ENCODE peak calls at places on chromosomes 6 and 20, in five cellular contexts. One of them, this sample, is unnamed.

GRCh38 chr20:7959484-7959883 is 19.2 kb upstream of the HAO1 start:
- DNase-seq in colonic mucosa: no peak
- DNase-seq in CD8-positive, alpha-beta T cell: no peak
- DNase-seq in lung: no peak
- DNase-seq in uterus: no peak
- DNase-seq in this sample: no peak

GRCh38 chr20:36199293-36200257 is 36.7 kb upstream of the AAR2 start:
- DNase-seq in colonic mucosa: peak; percentile 85
- DNase-seq in CD8-positive, alpha-beta T cell: peak; percentile 77
- DNase-seq in lung: peak; percentile 76
- DNase-seq in uterus: peak; percentile 73
- DNase-seq in this sample: peak; percentile 90

GRCh38 chr20:53748821-53749402 is 155.3 kb upstream of the ZNF217 start:
- DNase-seq in colonic mucosa: no peak
- DNase-seq in CD8-positive, alpha-beta T cell: no peak
- DNase-seq in lung: no peak
- DNase-seq in uterus: no peak
- DNase-seq in this sample: no peak

GRCh38 chr6:166563805-166564204 is 22.7 kb downstream of the RAMACL start:
- DNase-seq in colonic mucosa: no peak
- DNase-seq in CD8-positive, alpha-beta T cell: no peak
- DNase-seq in lung: no peak
- DNase-seq in uterus: no peak
- DNase-seq in this sample: no peak

GRCh38 chr20:16785221-16785620 is 37.1 kb downstream of the OTOR start:
- DNase-seq in colonic mucosa: no peak
- DNase-seq in CD8-positive, alpha-beta T cell: no peak
- DNase-seq in lung: no peak
- DNase-seq in uterus: no peak
- DNase-seq in this sample: no peak

GRCh38 chr20:53841741-53842140 is 228.7 kb downstream of the BCAS1 start:
- DNase-seq in colonic mucosa: no peak
- DNase-seq in CD8-positive, alpha-beta T cell: no peak
- DNase-seq in lung: no peak
- DNase-seq in uterus: no peak
- DNase-seq in this sample: no peak

GRCh38 chr20:2919518-2920245 is 46.4 kb downstream of the PTPRA start:
- DNase-seq in colonic mucosa: peak; percentile 56
- DNase-seq in CD8-positive, alpha-beta T cell: no peak
- DNase-seq in lung: no peak
- DNase-seq in uterus: no peak
- DNase-seq in this sample: no peak

GRCh38 chr20:1327241-1327653 is 1.7 kb downstream of the SDCBP2 start:
- DNase-seq in colonic mucosa: peak; percentile 61
- DNase-seq in CD8-positive, alpha-beta T cell: no peak
- DNase-seq in lung: no peak
- DNase-seq in uterus: peak; percentile 81
- DNase-seq in this sample: no peak

GRCh38 chr20:2840967-2841531 is 504 bp downstream of the VPS16 start:
- DNase-seq in colonic mucosa: peak; percentile 49
- DNase-seq in CD8-positive, alpha-beta T cell: peak; percentile 38
- DNase-seq in lung: peak; percentile 56
- DNase-seq in uterus: peak; percentile 69
- DNase-seq in this sample: peak; percentile 88

GRCh38 chr6:118748311-118749062 is 97.1 kb upstream of the CEP85L start:
- DNase-seq in colonic mucosa: no peak
- DNase-seq in CD8-positive, alpha-beta T cell: no peak
- DNase-seq in lung: no peak
- DNase-seq in uterus: no peak
- DNase-seq in this sample: no peak

GRCh38 chr6:2376429-2377355 is 131.3 kb upstream of the GMDS start:
- DNase-seq in colonic mucosa: peak; percentile 58
- DNase-seq in CD8-positive, alpha-beta T cell: no peak
- DNase-seq in lung: no peak
- DNase-seq in uterus: no peak
- DNase-seq in this sample: peak; percentile 68

GRCh38 chr20:57278457-57278856 is 12.0 kb upstream of the BMP7 start:
- DNase-seq in colonic mucosa: no peak
- DNase-seq in CD8-positive, alpha-beta T cell: no peak
- DNase-seq in lung: no peak
- DNase-seq in uterus: no peak
- DNase-seq in this sample: no peak

GRCh38 chr6:26175428-26176181 is 88.4 kb downstream of the HFE start:
- DNase-seq in colonic mucosa: peak; percentile 79
- DNase-seq in CD8-positive, alpha-beta T cell: peak; percentile 52
- DNase-seq in lung: no peak
- DNase-seq in uterus: no peak
- DNase-seq in this sample: no peak

GRCh38 chr6:164095056-164095455 is 680.5 kb downstream of the QKI start:
- DNase-seq in colonic mucosa: no peak
- DNase-seq in CD8-positive, alpha-beta T cell: no peak
- DNase-seq in lung: no peak
- DNase-seq in uterus: no peak
- DNase-seq in this sample: no peak

GRCh38 chr6:118743744-118744143 is 92.4 kb upstream of the CEP85L start:
- DNase-seq in colonic mucosa: no peak
- DNase-seq in CD8-positive, alpha-beta T cell: no peak
- DNase-seq in lung: no peak
- DNase-seq in uterus: no peak
- DNase-seq in this sample: no peak

GRCh38 chr20:2301164-2301622 is 5.4 kb downstream of the TGM3 start:
- DNase-seq in colonic mucosa: peak; percentile 35
- DNase-seq in CD8-positive, alpha-beta T cell: no peak
- DNase-seq in lung: peak; percentile 61
- DNase-seq in uterus: no peak
- DNase-seq in this sample: peak; percentile 78

GRCh38 chr6:155278319-155279049 is 14.7 kb downstream of the CLDN20 start:
- DNase-seq in colonic mucosa: no peak
- DNase-seq in CD8-positive, alpha-beta T cell: no peak
- DNase-seq in lung: no peak
- DNase-seq in uterus: no peak
- DNase-seq in this sample: no peak

GRCh38 chr6:52361347-52361944 is 505 bp upstream of the PAQR8 start:
- DNase-seq in colonic mucosa: peak; percentile 37
- DNase-seq in CD8-positive, alpha-beta T cell: peak; percentile 27
- DNase-seq in lung: no peak
- DNase-seq in uterus: peak; percentile 36
- DNase-seq in this sample: peak; percentile 12

GRCh38 chr6:123210645-123211044 is 214.6 kb downstream of the CLVS2 start:
- DNase-seq in colonic mucosa: no peak
- DNase-seq in CD8-positive, alpha-beta T cell: no peak
- DNase-seq in lung: no peak
- DNase-seq in uterus: no peak
- DNase-seq in this sample: no peak

GRCh38 chr20:25540273-25540672 is 45.1 kb downstream of the NINL start:
- DNase-seq in colonic mucosa: no peak
- DNase-seq in CD8-positive, alpha-beta T cell: no peak
- DNase-seq in lung: no peak
- DNase-seq in uterus: no peak
- DNase-seq in this sample: no peak

GRCh38 chr6:53359843-53360834 is 11.4 kb upstream of the ELOVL5 start:
- DNase-seq in colonic mucosa: no peak
- DNase-seq in CD8-positive, alpha-beta T cell: no peak
- DNase-seq in lung: peak; percentile 40
- DNase-seq in uterus: no peak
- DNase-seq in this sample: no peak

GRCh38 chr6:169810066-169810989 is 58.9 kb downstream of the ERMARD start:
- DNase-seq in colonic mucosa: peak; percentile 68
- DNase-seq in CD8-positive, alpha-beta T cell: no peak
- DNase-seq in lung: peak; percentile 28
- DNase-seq in uterus: no peak
- DNase-seq in this sample: peak; percentile 51

GRCh38 chr20:38004416-38004815 is 28.8 kb downstream of the TTI1 start:
- DNase-seq in colonic mucosa: no peak
- DNase-seq in CD8-positive, alpha-beta T cell: no peak
- DNase-seq in lung: no peak
- DNase-seq in uterus: no peak
- DNase-seq in this sample: no peak

GRCh38 chr6:25166955-25167753 is 112.0 kb upstream of the CARMIL1 start:
- DNase-seq in colonic mucosa: no peak
- DNase-seq in CD8-positive, alpha-beta T cell: no peak
- DNase-seq in lung: no peak
- DNase-seq in uterus: no peak
- DNase-seq in this sample: no peak

GRCh38 chr20:1734269-1734858 is 76.8 kb upstream of the SIRPG start:
- DNase-seq in colonic mucosa: no peak
- DNase-seq in CD8-positive, alpha-beta T cell: peak; percentile 25
- DNase-seq in lung: no peak
- DNase-seq in uterus: no peak
- DNase-seq in this sample: no peak

GRCh38 chr20:63892402-63892801 is 2.5 kb upstream of the DNAJC5 start:
- DNase-seq in colonic mucosa: no peak
- DNase-seq in CD8-positive, alpha-beta T cell: no peak
- DNase-seq in lung: no peak
- DNase-seq in uterus: no peak
- DNase-seq in this sample: no peak
- H3K4me1 ChIP-seq in colonic mucosa: peaks cover 9% of the 10 kb centered on the region
- H3K4me1 ChIP-seq in CD8-positive, alpha-beta T cell: peaks cover 21% of the 10 kb centered on the region
- H3K4me1 ChIP-seq in lung: no peaks in the 10 kb centered on the region
- H3K4me1 ChIP-seq in uterus: peaks cover 16% of the 10 kb centered on the region
- H3K4me1 ChIP-seq in this sample: peaks cover 12% of the 10 kb centered on the region

DNA sequence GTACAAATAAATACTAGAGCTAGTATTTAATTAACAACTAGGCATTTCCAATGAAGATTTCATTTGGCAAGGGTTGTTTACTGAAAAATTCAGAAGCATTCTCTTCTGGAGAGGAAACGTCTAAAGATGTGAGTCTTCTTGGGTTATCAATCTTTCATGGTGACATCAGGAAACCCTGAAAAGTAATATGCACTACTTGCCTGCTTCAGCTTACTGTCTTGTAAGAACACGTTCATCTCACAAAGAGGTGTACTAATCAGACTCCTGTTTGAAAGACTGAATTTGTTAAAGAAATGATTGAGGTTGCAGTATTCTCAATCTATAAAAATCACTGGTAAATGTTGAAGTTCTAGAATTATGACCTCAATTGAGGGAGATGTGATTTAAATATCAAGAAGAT is 16.9 kb downstream of the PLEKHG1 start:
- DNase-seq in colonic mucosa: no peak
- DNase-seq in CD8-positive, alpha-beta T cell: no peak
- DNase-seq in lung: no peak
- DNase-seq in uterus: no peak
- DNase-seq in this sample: no peak
- H3K4me1 ChIP-seq in colonic mucosa: no peaks in the 10 kb centered on the region
- H3K4me1 ChIP-seq in CD8-positive, alpha-beta T cell: no peaks in the 10 kb centered on the region
- H3K4me1 ChIP-seq in lung: peaks cover 5% of the 10 kb centered on the region
- H3K4me1 ChIP-seq in uterus: no peaks in the 10 kb centered on the region
- H3K4me1 ChIP-seq in this sample: peaks cover 4% of the 10 kb centered on the region

DNA sequence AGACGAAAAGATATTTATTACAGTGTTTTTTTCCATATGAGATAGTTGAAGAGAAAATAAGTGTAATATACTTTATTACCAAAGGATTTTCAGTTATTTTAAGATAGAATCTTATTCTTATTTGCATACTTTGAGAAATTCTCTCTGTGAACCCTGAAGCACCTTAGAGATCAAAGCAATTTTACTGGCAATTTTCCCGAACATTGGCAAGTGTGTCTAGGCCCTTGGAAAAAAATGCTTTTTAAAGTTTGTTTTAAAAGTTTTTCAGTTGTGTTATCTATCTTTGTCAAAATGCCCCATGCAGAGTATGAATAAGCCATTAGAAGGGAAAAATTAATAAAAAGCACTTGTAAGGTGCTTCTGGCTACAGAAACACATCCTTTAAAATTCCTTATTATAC is 276.8 kb upstream of the HSF2 start:
- DNase-seq in colonic mucosa: no peak
- DNase-seq in CD8-positive, alpha-beta T cell: no peak
- DNase-seq in lung: no peak
- DNase-seq in uterus: no peak
- DNase-seq in this sample: no peak
- H3K4me1 ChIP-seq in colonic mucosa: no peaks in the 10 kb centered on the region
- H3K4me1 ChIP-seq in CD8-positive, alpha-beta T cell: no peaks in the 10 kb centered on the region
- H3K4me1 ChIP-seq in lung: peaks cover 4% of the 10 kb centered on the region
- H3K4me1 ChIP-seq in uterus: no peaks in the 10 kb centered on the region
- H3K4me1 ChIP-seq in this sample: no peaks in the 10 kb centered on the region

GRCh38 chr6:29531668-29532067 is 27.9 kb downstream of the UBD start:
- DNase-seq in colonic mucosa: no peak
- DNase-seq in CD8-positive, alpha-beta T cell: no peak
- DNase-seq in lung: no peak
- DNase-seq in uterus: no peak
- DNase-seq in this sample: no peak
- H3K4me1 ChIP-seq in colonic mucosa: no peaks in the 10 kb centered on the region
- H3K4me1 ChIP-seq in CD8-positive, alpha-beta T cell: no peaks in the 10 kb centered on the region
- H3K4me1 ChIP-seq in lung: no peaks in the 10 kb centered on the region
- H3K4me1 ChIP-seq in uterus: no peaks in the 10 kb centered on the region
- H3K4me1 ChIP-seq in this sample: no peaks in the 10 kb centered on the region